ENCODE peak calls at places on chromosomes 13 and 19, in eight cellular contexts. One of them, this sample, is unnamed.

GRCh38 chr19:6069268-6069771 is 41.0 kb downstream of the RFX2 start:
- DNase-seq in cardiac fibroblast: no peak
- DNase-seq in glutamatergic neuron: no peak
- DNase-seq in stimulated activated naive CD8-positive, alpha-beta T cell treated with anti-CD3 and anti-CD28 coated beads, Interleukin-15, Interleukin-2, amounts not matched to agents 100 U/mL and 50 U/mL, for 24 hours: no peak
- DNase-seq in activated CD4-positive, alpha-beta T cell treated with anti-CD3 and anti-CD28 coated beads for 48 hours: no peak
- DNase-seq in T-helper 1 cell: no peak
- DNase-seq in stimulated activated CD4-positive, alpha-beta T cell treated with anti-CD3 and anti-CD28 coated beads, TNF-alpha, amount 100 ng/mL, for 48 hours: no peak
- DNase-seq in central memory CD4-positive, alpha-beta T cell: peak; percentile 24
- DNase-seq in this sample: no peak

GRCh38 chr19:48724796-48725753 is 5.5 kb upstream of the MAMSTR start:
- DNase-seq in cardiac fibroblast: peak; percentile 99
- DNase-seq in glutamatergic neuron: no peak
- DNase-seq in stimulated activated naive CD8-positive, alpha-beta T cell treated with anti-CD3 and anti-CD28 coated beads, Interleukin-15, Interleukin-2, amounts not matched to agents 100 U/mL and 50 U/mL, for 24 hours: no peak
- DNase-seq in activated CD4-positive, alpha-beta T cell treated with anti-CD3 and anti-CD28 coated beads for 48 hours: no peak
- DNase-seq in T-helper 1 cell: no peak
- DNase-seq in stimulated activated CD4-positive, alpha-beta T cell treated with anti-CD3 and anti-CD28 coated beads, TNF-alpha, amount 100 ng/mL, for 48 hours: no peak
- DNase-seq in central memory CD4-positive, alpha-beta T cell: peak; percentile 64
- DNase-seq in this sample: peak; percentile 31

GRCh38 chr13:28451482-28452217 is 43.3 kb downstream of the FLT1 start:
- DNase-seq in cardiac fibroblast: no peak
- DNase-seq in glutamatergic neuron: no peak
- DNase-seq in stimulated activated naive CD8-positive, alpha-beta T cell treated with anti-CD3 and anti-CD28 coated beads, Interleukin-15, Interleukin-2, amounts not matched to agents 100 U/mL and 50 U/mL, for 24 hours: no peak
- DNase-seq in activated CD4-positive, alpha-beta T cell treated with anti-CD3 and anti-CD28 coated beads for 48 hours: no peak
- DNase-seq in T-helper 1 cell: no peak
- DNase-seq in stimulated activated CD4-positive, alpha-beta T cell treated with anti-CD3 and anti-CD28 coated beads, TNF-alpha, amount 100 ng/mL, for 48 hours: no peak
- DNase-seq in central memory CD4-positive, alpha-beta T cell: no peak
- DNase-seq in this sample: no peak

GRCh38 chr13:87810391-87810801 is 139.2 kb downstream of the SLITRK5 start:
- DNase-seq in cardiac fibroblast: no peak
- DNase-seq in glutamatergic neuron: peak; percentile 14
- DNase-seq in stimulated activated naive CD8-positive, alpha-beta T cell treated with anti-CD3 and anti-CD28 coated beads, Interleukin-15, Interleukin-2, amounts not matched to agents 100 U/mL and 50 U/mL, for 24 hours: no peak
- DNase-seq in activated CD4-positive, alpha-beta T cell treated with anti-CD3 and anti-CD28 coated beads for 48 hours: no peak
- DNase-seq in T-helper 1 cell: no peak
- DNase-seq in stimulated activated CD4-positive, alpha-beta T cell treated with anti-CD3 and anti-CD28 coated beads, TNF-alpha, amount 100 ng/mL, for 48 hours: no peak
- DNase-seq in central memory CD4-positive, alpha-beta T cell: no peak
- DNase-seq in this sample: no peak

GRCh38 chr19:8080832-8081231 is 28.3 kb downstream of the CCL25 start:
- DNase-seq in cardiac fibroblast: no peak
- DNase-seq in glutamatergic neuron: no peak
- DNase-seq in stimulated activated naive CD8-positive, alpha-beta T cell treated with anti-CD3 and anti-CD28 coated beads, Interleukin-15, Interleukin-2, amounts not matched to agents 100 U/mL and 50 U/mL, for 24 hours: no peak
- DNase-seq in activated CD4-positive, alpha-beta T cell treated with anti-CD3 and anti-CD28 coated beads for 48 hours: no peak
- DNase-seq in T-helper 1 cell: no peak
- DNase-seq in stimulated activated CD4-positive, alpha-beta T cell treated with anti-CD3 and anti-CD28 coated beads, TNF-alpha, amount 100 ng/mL, for 48 hours: no peak
- DNase-seq in central memory CD4-positive, alpha-beta T cell: no peak
- DNase-seq in this sample: no peak

GRCh38 chr19:14416743-14417214 is 2.4 kb downstream of the DDX39A start:
- DNase-seq in cardiac fibroblast: no peak
- DNase-seq in glutamatergic neuron: no peak
- DNase-seq in stimulated activated naive CD8-positive, alpha-beta T cell treated with anti-CD3 and anti-CD28 coated beads, Interleukin-15, Interleukin-2, amounts not matched to agents 100 U/mL and 50 U/mL, for 24 hours: no peak
- DNase-seq in activated CD4-positive, alpha-beta T cell treated with anti-CD3 and anti-CD28 coated beads for 48 hours: no peak
- DNase-seq in T-helper 1 cell: no peak
- DNase-seq in stimulated activated CD4-positive, alpha-beta T cell treated with anti-CD3 and anti-CD28 coated beads, TNF-alpha, amount 100 ng/mL, for 48 hours: no peak
- DNase-seq in central memory CD4-positive, alpha-beta T cell: no peak
- DNase-seq in this sample: no peak

GRCh38 chr13:88802886-88803285 is 1131.7 kb downstream of the SLITRK5 start:
- DNase-seq in cardiac fibroblast: no peak
- DNase-seq in glutamatergic neuron: no peak
- DNase-seq in stimulated activated naive CD8-positive, alpha-beta T cell treated with anti-CD3 and anti-CD28 coated beads, Interleukin-15, Interleukin-2, amounts not matched to agents 100 U/mL and 50 U/mL, for 24 hours: no peak
- DNase-seq in activated CD4-positive, alpha-beta T cell treated with anti-CD3 and anti-CD28 coated beads for 48 hours: no peak
- DNase-seq in T-helper 1 cell: no peak
- DNase-seq in stimulated activated CD4-positive, alpha-beta T cell treated with anti-CD3 and anti-CD28 coated beads, TNF-alpha, amount 100 ng/mL, for 48 hours: no peak
- DNase-seq in central memory CD4-positive, alpha-beta T cell: no peak
- DNase-seq in this sample: no peak

GRCh38 chr13:22053053-22053452 is 382.2 kb downstream of the FGF9 start:
- DNase-seq in cardiac fibroblast: no peak
- DNase-seq in glutamatergic neuron: no peak
- DNase-seq in stimulated activated naive CD8-positive, alpha-beta T cell treated with anti-CD3 and anti-CD28 coated beads, Interleukin-15, Interleukin-2, amounts not matched to agents 100 U/mL and 50 U/mL, for 24 hours: no peak
- DNase-seq in activated CD4-positive, alpha-beta T cell treated with anti-CD3 and anti-CD28 coated beads for 48 hours: no peak
- DNase-seq in T-helper 1 cell: no peak
- DNase-seq in stimulated activated CD4-positive, alpha-beta T cell treated with anti-CD3 and anti-CD28 coated beads, TNF-alpha, amount 100 ng/mL, for 48 hours: no peak
- DNase-seq in central memory CD4-positive, alpha-beta T cell: no peak
- DNase-seq in this sample: no peak

GRCh38 chr19:43826787-43827754 is at the start of gene ZNF283:
- DNase-seq in cardiac fibroblast: peak; percentile 92
- DNase-seq in glutamatergic neuron: peak; percentile 90
- DNase-seq in stimulated activated naive CD8-positive, alpha-beta T cell treated with anti-CD3 and anti-CD28 coated beads, Interleukin-15, Interleukin-2, amounts not matched to agents 100 U/mL and 50 U/mL, for 24 hours: peak; percentile 87
- DNase-seq in activated CD4-positive, alpha-beta T cell treated with anti-CD3 and anti-CD28 coated beads for 48 hours: peak; percentile 90
- DNase-seq in T-helper 1 cell: peak; percentile 70
- DNase-seq in stimulated activated CD4-positive, alpha-beta T cell treated with anti-CD3 and anti-CD28 coated beads, TNF-alpha, amount 100 ng/mL, for 48 hours: peak; percentile 78
- DNase-seq in central memory CD4-positive, alpha-beta T cell: peak; percentile 73
- DNase-seq in this sample: peak; percentile 89

GRCh38 chr19:35223084-35223790 is 5.3 kb downstream of the FAM187B start:
- DNase-seq in cardiac fibroblast: no peak
- DNase-seq in glutamatergic neuron: no peak
- DNase-seq in stimulated activated naive CD8-positive, alpha-beta T cell treated with anti-CD3 and anti-CD28 coated beads, Interleukin-15, Interleukin-2, amounts not matched to agents 100 U/mL and 50 U/mL, for 24 hours: peak; percentile 2
- DNase-seq in activated CD4-positive, alpha-beta T cell treated with anti-CD3 and anti-CD28 coated beads for 48 hours: no peak
- DNase-seq in T-helper 1 cell: no peak
- DNase-seq in stimulated activated CD4-positive, alpha-beta T cell treated with anti-CD3 and anti-CD28 coated beads, TNF-alpha, amount 100 ng/mL, for 48 hours: no peak
- DNase-seq in central memory CD4-positive, alpha-beta T cell: no peak
- DNase-seq in this sample: no peak

GRCh38 chr13:32415019-32415418 is 12.9 kb downstream of the N4BP2L1 start:
- DNase-seq in cardiac fibroblast: peak; percentile 36
- DNase-seq in glutamatergic neuron: peak; percentile 41
- DNase-seq in stimulated activated naive CD8-positive, alpha-beta T cell treated with anti-CD3 and anti-CD28 coated beads, Interleukin-15, Interleukin-2, amounts not matched to agents 100 U/mL and 50 U/mL, for 24 hours: no peak
- DNase-seq in activated CD4-positive, alpha-beta T cell treated with anti-CD3 and anti-CD28 coated beads for 48 hours: peak; percentile 32
- DNase-seq in T-helper 1 cell: no peak
- DNase-seq in stimulated activated CD4-positive, alpha-beta T cell treated with anti-CD3 and anti-CD28 coated beads, TNF-alpha, amount 100 ng/mL, for 48 hours: no peak
- DNase-seq in central memory CD4-positive, alpha-beta T cell: no peak
- DNase-seq in this sample: peak; percentile 21

GRCh38 chr13:32031025-32031814 is at the start of gene FRY:
- DNase-seq in cardiac fibroblast: peak; percentile 51
- DNase-seq in glutamatergic neuron: peak; percentile 85
- DNase-seq in stimulated activated naive CD8-positive, alpha-beta T cell treated with anti-CD3 and anti-CD28 coated beads, Interleukin-15, Interleukin-2, amounts not matched to agents 100 U/mL and 50 U/mL, for 24 hours: peak; percentile 52
- DNase-seq in activated CD4-positive, alpha-beta T cell treated with anti-CD3 and anti-CD28 coated beads for 48 hours: peak; percentile 55
- DNase-seq in T-helper 1 cell: peak; percentile 21
- DNase-seq in stimulated activated CD4-positive, alpha-beta T cell treated with anti-CD3 and anti-CD28 coated beads, TNF-alpha, amount 100 ng/mL, for 48 hours: no peak
- DNase-seq in central memory CD4-positive, alpha-beta T cell: peak; percentile 43
- DNase-seq in this sample: peak; percentile 73

GRCh38 chr19:34241513-34242337 is 12.6 kb upstream of the GARRE1 start:
- DNase-seq in cardiac fibroblast: no peak
- DNase-seq in glutamatergic neuron: peak; percentile 77
- DNase-seq in stimulated activated naive CD8-positive, alpha-beta T cell treated with anti-CD3 and anti-CD28 coated beads, Interleukin-15, Interleukin-2, amounts not matched to agents 100 U/mL and 50 U/mL, for 24 hours: peak; percentile 30
- DNase-seq in activated CD4-positive, alpha-beta T cell treated with anti-CD3 and anti-CD28 coated beads for 48 hours: peak; percentile 49
- DNase-seq in T-helper 1 cell: no peak
- DNase-seq in stimulated activated CD4-positive, alpha-beta T cell treated with anti-CD3 and anti-CD28 coated beads, TNF-alpha, amount 100 ng/mL, for 48 hours: no peak
- DNase-seq in central memory CD4-positive, alpha-beta T cell: no peak
- DNase-seq in this sample: peak; percentile 25

GRCh38 chr13:20239748-20240147 is 7.6 kb upstream of the GJB6 start:
- DNase-seq in cardiac fibroblast: no peak
- DNase-seq in glutamatergic neuron: no peak
- DNase-seq in stimulated activated naive CD8-positive, alpha-beta T cell treated with anti-CD3 and anti-CD28 coated beads, Interleukin-15, Interleukin-2, amounts not matched to agents 100 U/mL and 50 U/mL, for 24 hours: no peak
- DNase-seq in activated CD4-positive, alpha-beta T cell treated with anti-CD3 and anti-CD28 coated beads for 48 hours: no peak
- DNase-seq in T-helper 1 cell: no peak
- DNase-seq in stimulated activated CD4-positive, alpha-beta T cell treated with anti-CD3 and anti-CD28 coated beads, TNF-alpha, amount 100 ng/mL, for 48 hours: no peak
- DNase-seq in central memory CD4-positive, alpha-beta T cell: no peak
- DNase-seq in this sample: no peak

GRCh38 chr13:73225983-73226382 is 167.2 kb downstream of the KLF5 start:
- DNase-seq in cardiac fibroblast: peak; percentile 24
- DNase-seq in glutamatergic neuron: no peak
- DNase-seq in stimulated activated naive CD8-positive, alpha-beta T cell treated with anti-CD3 and anti-CD28 coated beads, Interleukin-15, Interleukin-2, amounts not matched to agents 100 U/mL and 50 U/mL, for 24 hours: no peak
- DNase-seq in activated CD4-positive, alpha-beta T cell treated with anti-CD3 and anti-CD28 coated beads for 48 hours: no peak
- DNase-seq in T-helper 1 cell: no peak
- DNase-seq in stimulated activated CD4-positive, alpha-beta T cell treated with anti-CD3 and anti-CD28 coated beads, TNF-alpha, amount 100 ng/mL, for 48 hours: no peak
- DNase-seq in central memory CD4-positive, alpha-beta T cell: no peak
- DNase-seq in this sample: no peak

GRCh38 chr19:1112254-1113208 is 8.7 kb downstream of the GPX4 start:
- DNase-seq in cardiac fibroblast: no peak
- DNase-seq in glutamatergic neuron: no peak
- DNase-seq in stimulated activated naive CD8-positive, alpha-beta T cell treated with anti-CD3 and anti-CD28 coated beads, Interleukin-15, Interleukin-2, amounts not matched to agents 100 U/mL and 50 U/mL, for 24 hours: peak; percentile 37
- DNase-seq in activated CD4-positive, alpha-beta T cell treated with anti-CD3 and anti-CD28 coated beads for 48 hours: no peak
- DNase-seq in T-helper 1 cell: no peak
- DNase-seq in stimulated activated CD4-positive, alpha-beta T cell treated with anti-CD3 and anti-CD28 coated beads, TNF-alpha, amount 100 ng/mL, for 48 hours: no peak
- DNase-seq in central memory CD4-positive, alpha-beta T cell: no peak
- DNase-seq in this sample: no peak